ENCODE peak calls at places on chromosomes 5 and 9, in ten cellular contexts. J, I, S, R, N, K, U, D, G and Z are unnamed samples.

GRCh38 chr9:95815153-95815552 is 60.3 kb upstream of the ERCC6L2 start:
- DNase-seq in J (peak), I (peak), S (no peak), R (no peak), N (peak), K (peak), U (peak), D (no peak), G (no peak), Z (no peak)

GRCh38 chr9:111957856-111958631 is 61.4 kb downstream of the UGCG start:
- DNase-seq in J (peak), I (peak), S (no peak), R (no peak), N (peak), K (peak), U (peak), D (no peak), G (no peak), Z (peak)

GRCh38 chr5:57495688-57496087 is 13.1 kb upstream of the ACTBL2 start:
- DNase-seq in J (no peak), I (no peak), S (no peak), R (no peak), N (peak), K (no peak), U (no peak), D (no peak), G (no peak), Z (no peak)

GRCh38 chr9:123482295-123482970 is 126.4 kb downstream of the CRB2 start:
- DNase-seq in J (no peak), I (no peak), S (no peak), R (no peak), N (no peak), K (no peak), U (no peak), D (no peak), G (no peak), Z (no peak)

GRCh38 chr5:135239461-135240282 is 159.4 kb downstream of the MACROH2A1 start:
- DNase-seq in J (no peak), I (peak), S (no peak), R (no peak), N (no peak), K (no peak), U (no peak), D (no peak), G (no peak), Z (peak)

GRCh38 chr5:149730620-149731331 is 666 bp downstream of the PPARGC1B start:
- DNase-seq in J (peak), I (peak), S (peak), R (no peak), N (peak), K (peak), U (peak), D (peak), G (peak), Z (no peak)

GRCh38 chr9:122158202-122158601 is 1.4 kb downstream of the NDUFA8 start:
- DNase-seq in J (peak), I (peak), S (no peak), R (no peak), N (peak), K (peak), U (peak), D (no peak), G (peak), Z (no peak)

GRCh38 chr5:77561965-77562364 is 69.8 kb upstream of the WDR41 start:
- DNase-seq in J (no peak), I (no peak), S (no peak), R (no peak), N (no peak), K (no peak), U (no peak), D (no peak), G (no peak), Z (no peak)

GRCh38 chr9:131739192-131739961 is 499 bp downstream of the RAPGEF1 start:
- DNase-seq in J (peak), I (peak), S (peak), R (no peak), N (no peak), K (peak), U (no peak), D (no peak), G (peak), Z (no peak)

GRCh38 chr9:32247173-32247572 is 137.3 kb upstream of the ACO1 start:
- DNase-seq in J (no peak), I (no peak), S (no peak), R (no peak), N (no peak), K (no peak), U (no peak), D (no peak), G (no peak), Z (no peak)

GRCh38 chr9:32248189-32248712 is 136.2 kb upstream of the ACO1 start:
- DNase-seq in J (no peak), I (no peak), S (no peak), R (no peak), N (no peak), K (no peak), U (no peak), D (no peak), G (no peak), Z (no peak)

GRCh38 chr9:32255026-32255425 is 129.4 kb upstream of the ACO1 start:
- DNase-seq in J (no peak), I (no peak), S (no peak), R (no peak), N (no peak), K (no peak), U (no peak), D (no peak), G (no peak), Z (no peak)

DNA sequence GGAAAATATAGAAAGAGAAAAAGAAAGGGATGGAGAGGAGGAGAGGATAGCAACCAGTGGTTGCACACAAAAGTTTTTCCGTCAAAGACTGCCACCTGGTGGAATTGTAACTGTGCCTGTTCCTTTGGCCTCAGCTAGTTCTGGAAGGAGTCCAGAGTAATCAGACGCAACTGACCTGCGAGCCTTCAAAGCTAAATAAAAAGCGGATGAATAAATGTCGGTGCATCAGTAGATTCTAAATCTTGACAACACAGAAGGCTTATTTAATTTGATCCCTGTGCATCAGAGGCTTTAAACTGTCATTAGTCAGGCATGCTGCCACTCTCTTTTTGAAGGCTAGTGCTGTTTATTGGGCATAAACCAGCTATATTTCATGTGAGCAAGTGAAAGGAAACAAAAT is 132.9 kb upstream of the ACO1 start:
- DNase-seq in J (peak), I (peak), S (no peak), R (no peak), N (peak), K (peak), U (peak), D (no peak), G (peak), Z (no peak)
- TF ChIP-seq CTCF in J (peak), I (peak), S (peak), R (peak), N (peak), K (peak), U (peak), D (peak), G (peak), Z (no peak)

GRCh38 chr5:177546262-177546741 is 8.1 kb downstream of the FAM193B start:
- DNase-seq in J (peak), I (peak), S (peak), R (no peak), N (peak), K (peak), U (peak), D (no peak), G (no peak), Z (peak)
- TF ChIP-seq CTCF in J (no peak), I (no peak), S (no peak), R (no peak), N (no peak), K (no peak), U (peak), D (no peak), G (no peak), Z (no peak)

GRCh38 chr5:98349990-98350365 is 423.5 kb upstream of the RGMB start:
- DNase-seq in J (no peak), I (no peak), S (no peak), R (no peak), N (no peak), K (no peak), U (no peak), D (no peak), G (no peak), Z (no peak)
- TF ChIP-seq CTCF in J (peak), I (no peak), S (no peak), R (no peak), N (no peak), K (peak), U (no peak), D (no peak), G (peak), Z (no peak)

GRCh38 chr9:93682155-93682968 is 106.0 kb downstream of the PHF2 start:
- DNase-seq in J (peak), I (peak), S (no peak), R (peak), N (peak), K (peak), U (peak), D (peak), G (peak), Z (peak)
- TF ChIP-seq CTCF in J (peak), I (peak), S (peak), R (peak), N (peak), K (peak), U (peak), D (peak), G (peak), Z (peak)

DNA sequence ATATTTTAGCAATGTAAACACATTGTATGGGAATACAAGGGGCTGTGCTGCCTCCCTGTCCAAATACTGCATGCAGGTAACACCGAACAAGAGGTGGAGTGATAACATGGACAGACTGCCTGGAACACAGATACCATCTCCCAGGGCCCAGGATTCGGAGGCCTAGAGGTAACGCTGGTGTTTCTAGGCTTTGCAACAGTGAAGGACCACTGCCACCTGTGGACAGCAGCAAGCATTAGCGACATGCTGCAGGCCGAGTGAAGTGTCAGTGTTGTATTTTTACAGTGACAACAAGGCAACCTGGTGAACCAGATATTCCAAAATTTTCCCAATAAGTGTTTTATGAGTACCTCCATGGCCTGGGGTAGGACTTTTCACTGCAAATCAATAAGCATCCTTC is 379.2 kb downstream of the DMRT2 start:
- DNase-seq in J (no peak), I (peak), S (no peak), R (no peak), N (peak), K (peak), U (peak), D (no peak), G (no peak), Z (no peak)
- TF ChIP-seq CTCF in J (no peak), I (no peak), S (peak), R (no peak), N (peak), K (peak), U (no peak), D (no peak), G (peak), Z (peak)